ENCODE peak calls at places on chromosomes 12 and 14, in four cellular contexts. Q, U, K and L are unnamed samples.

GRCh38 chr12:111055181-111055880 is 135.0 kb upstream of the MYL2 start:
- DNase-seq in U (no peak), K (no peak), Q (no peak), L (no peak)

GRCh38 chr12:46832084-46832704 is 6.4 kb upstream of the SLC38A4 start:
- DNase-seq in U (no peak), K (no peak), Q (no peak), L (no peak)

GRCh38 chr12:78586790-78587189 is 277.8 kb upstream of the SYT1 start:
- DNase-seq in U (no peak), Q (no peak), K (no peak), L (no peak)

GRCh38 chr12:96141216-96141944 is 52.8 kb upstream of the ELK3 start:
- DNase-seq in K (peak; percentile 75), Q (peak; percentile 61), U (no peak), L (no peak)

GRCh38 chr14:88196925-88197324 is 126.1 kb downstream of the KCNK10 start:
- DNase-seq in K (no peak), Q (no peak), U (no peak), L (no peak)

GRCh38 chr12:70398002-70398401 is 31.9 kb downstream of the KCNMB4 start:
- DNase-seq in K (no peak), Q (no peak), U (no peak), L (no peak)

GRCh38 chr12:120367924-120368788 is 808 bp downstream of the MSI1 start:
- DNase-seq in K (no peak), U (peak; percentile 42), Q (no peak), L (no peak)

GRCh38 chr14:63501429-63501828 is 41.7 kb downstream of the PPP2R5E start:
- DNase-seq in U (no peak), K (no peak), Q (no peak), L (no peak)

GRCh38 chr12:16225692-16226091 is 51.8 kb downstream of the SLC15A5 start:
- DNase-seq in U (no peak), Q (no peak), K (no peak), L (no peak)

GRCh38 chr12:119179335-119180021 is 747 bp downstream of the HSPB8 start:
- DNase-seq in Q (peak; percentile 37), K (peak; percentile 94), U (no peak), L (no peak)

GRCh38 chr12:22310276-22310675 is 24.2 kb downstream of the ST8SIA1 start:
- DNase-seq in U (no peak), K (no peak), Q (no peak), L (no peak)

GRCh38 chr12:119780786-119781434 is 96.2 kb downstream of the CIT start:
- DNase-seq in U (no peak), K (peak; percentile 78), Q (peak; percentile 56), L (no peak)

GRCh38 chr14:44170099-44170498 is 337.0 kb downstream of the FSCB start:
- DNase-seq in K (no peak), U (no peak), Q (no peak), L (no peak)

GRCh38 chr12:51529586-51529985 is 61.4 kb upstream of the SCN8A start:
- DNase-seq in Q (no peak), U (no peak), K (no peak), L (no peak)

GRCh38 chr14:71538949-71539659 is 393.1 kb upstream of the RGS6 start:
- DNase-seq in U (no peak), Q (no peak), K (no peak), L (no peak)

GRCh38 chr12:124993568-124994434 is at the start of gene BRI3BP:
- DNase-seq in U (peak; percentile 70), Q (peak; percentile 13), K (peak; percentile 70), L (peak; percentile 73)

GRCh38 chr12:130849561-130850417 is 10.7 kb upstream of the STX2 start:
- DNase-seq in K (peak; percentile 82), U (no peak), Q (no peak), L (no peak)

GRCh38 chr14:22791302-22791701 is 23.9 kb downstream of the SLC7A7 start:
- DNase-seq in Q (peak; percentile 32), U (no peak), K (peak; percentile 89), L (no peak)

GRCh38 chr12:95802482-95803264 is 12.1 kb upstream of the NTN4 start:
- DNase-seq in Q (peak; percentile 87), U (no peak), K (peak; percentile 100), L (no peak)

GRCh38 chr12:117507547-117507946 is 146.1 kb upstream of the NOS1 start:
- DNase-seq in U (no peak), Q (no peak), K (no peak), L (no peak)

GRCh38 chr12:112198120-112198733 is 72.9 kb downstream of the TRAFD1 start:
- DNase-seq in U (peak; percentile 47), K (peak; percentile 50), Q (peak; percentile 62), L (no peak)

GRCh38 chr12:2796187-2796663 is 1.5 kb downstream of the FKBP4 start:
- DNase-seq in Q (no peak), U (no peak), K (peak; percentile 33), L (no peak)